ENCODE peak calls at places on chromosomes 4 and X, in seven cellular contexts. S is osteocyte, W is lung, X is HFF-Myc, R is H1, U is sigmoid colon, O is IMR-90. C is an unnamed sample.

GRCh38 chrX:23332101-23332887 is 2.4 kb upstream of the PTCHD1 start:
- DNase-seq in W (no peak), R (peak), S (no peak), O (no peak), X (no peak), U (no peak), C (no peak)

GRCh38 chr4:76011700-76012387 is 4.5 kb upstream of the CXCL9 start:
- DNase-seq in U (no peak), X (peak), O (peak), W (no peak), R (peak), S (no peak), C (no peak)

GRCh38 chr4:149706942-149707341 is 108.7 kb downstream of the IQCM start:
- DNase-seq in W (no peak), X (no peak), O (peak), R (no peak), U (no peak), S (no peak), C (no peak)

GRCh38 chrX:12973561-12974216 is 1.2 kb upstream of the TMSB4X start:
- DNase-seq in W (peak), X (no peak), S (no peak), U (no peak), O (no peak), R (no peak), C (no peak)

GRCh38 chr4:57426779-57427395 is 316.7 kb upstream of the IGFBP7 start:
- DNase-seq in U (no peak), R (peak), S (no peak), O (peak), X (peak), W (peak), C (peak)

GRCh38 chr4:185744127-185744865 is 67.7 kb downstream of the SORBS2 start:
- DNase-seq in X (no peak), S (no peak), U (no peak), W (no peak), R (no peak), O (no peak), C (no peak)

GRCh38 chr4:142473218-142473959 is 372.7 kb downstream of the INPP4B start:
- DNase-seq in R (no peak), S (no peak), O (no peak), X (no peak), W (peak), U (peak), C (no peak)

GRCh38 chr4:94545296-94545695 is 93.6 kb downstream of the PDLIM5 start:
- DNase-seq in W (no peak), R (no peak), O (peak), S (no peak), U (no peak), X (no peak), C (no peak)

GRCh38 chrX:54178100-54178940 is 4.7 kb downstream of the FAM120C start:
- DNase-seq in X (no peak), W (no peak), U (no peak), R (no peak), S (no peak), O (peak), C (no peak)

GRCh38 chr4:18398661-18399060 is 377.1 kb upstream of the LCORL start:
- DNase-seq in S (no peak), U (no peak), O (no peak), X (no peak), R (no peak), W (no peak), C (no peak)

GRCh38 chrX:13863326-13863725 is 46.4 kb upstream of the GPM6B start:
- DNase-seq in W (no peak), R (no peak), S (no peak), X (no peak), U (no peak), O (no peak), C (no peak)

GRCh38 chr4:94561249-94562024 is 109.7 kb downstream of the PDLIM5 start:
- DNase-seq in X (no peak), O (peak), R (no peak), S (no peak), W (no peak), U (no peak), C (no peak)

GRCh38 chr4:171308661-171309060 is 504.5 kb upstream of the GALNTL6 start:
- DNase-seq in R (no peak), O (no peak), X (no peak), W (no peak), U (no peak), S (no peak), C (no peak)

GRCh38 chr4:151256134-151256533 is 20.8 kb upstream of the PRSS48 start:
- DNase-seq in W (no peak), S (no peak), O (no peak), R (no peak), U (no peak), X (no peak), C (no peak)

GRCh38 chrX:47483310-47484268 is 567 bp upstream of the ZNF41 start:
- DNase-seq in X (no peak), R (no peak), U (peak), W (no peak), O (peak), S (peak), C (no peak)

GRCh38 chrX:22247169-22247568 is 25.5 kb upstream of the CBLL2 start:
- DNase-seq in O (peak), U (no peak), S (no peak), R (no peak), X (no peak), W (no peak), C (no peak)

GRCh38 chr4:3413675-3414420 is 27.9 kb upstream of the HGFAC start:
- DNase-seq in O (no peak), X (no peak), U (peak), W (no peak), R (no peak), S (no peak), C (peak)

GRCh38 chr4:79181190-79181589 is 144.7 kb downstream of the NAA11 start:
- DNase-seq in U (no peak), R (no peak), S (no peak), W (no peak), X (no peak), O (no peak), C (no peak)

GRCh38 chrX:124862304-124862703 is 457.4 kb upstream of the TEX13C start:
- DNase-seq in R (no peak), S (no peak), W (no peak), X (no peak), O (no peak), U (no peak), C (no peak)

GRCh38 chrX:124860736-124861135 is 458.9 kb upstream of the TEX13C start:
- DNase-seq in U (no peak), S (no peak), W (no peak), R (no peak), X (no peak), O (no peak), C (no peak)

GRCh38 chrX:124863303-124863702 is 456.4 kb upstream of the TEX13C start:
- DNase-seq in O (no peak), S (no peak), U (no peak), R (no peak), W (no peak), X (no peak), C (no peak)
- TF ChIP-seq CTCF in O (no peak), S (no peak), U (no peak), R (peak), W (no peak), X (no peak), C (no peak)

DNA sequence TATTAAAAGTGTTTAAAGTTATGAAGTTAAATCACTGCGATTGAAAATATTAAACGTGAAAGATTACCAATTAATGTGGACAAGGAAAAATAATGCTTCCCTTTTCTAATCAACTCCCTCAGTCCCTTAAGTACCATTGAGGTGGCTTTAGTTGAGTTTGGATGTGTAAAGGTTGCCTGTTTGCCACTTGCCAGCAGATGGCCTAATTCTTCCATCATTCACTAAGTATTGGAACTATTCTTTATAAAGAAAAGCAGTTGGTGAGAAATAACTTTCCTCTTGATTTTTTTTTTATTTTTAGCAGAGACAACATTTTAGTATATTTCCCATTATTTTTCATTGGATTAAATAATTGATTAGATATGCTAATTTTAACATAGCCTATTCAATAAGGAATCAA is 295.9 kb upstream of the TACR3 start:
- DNase-seq in R (no peak), O (no peak), S (no peak), U (no peak), W (no peak), X (no peak), C (no peak)
- TF ChIP-seq CTCF in R (peak), O (no peak), S (peak), U (no peak), W (no peak), X (peak), C (peak)

GRCh38 chr4:88573995-88574394 is 18.3 kb upstream of the HERC3 start:
- DNase-seq in S (no peak), X (no peak), O (peak), U (no peak), W (no peak), R (no peak), C (no peak)
- TF ChIP-seq CTCF in S (peak), X (peak), O (peak), U (no peak), W (no peak), R (peak), C (peak)

GRCh38 chrX:40154853-40155616 is 57.3 kb upstream of the BCOR start:
- DNase-seq in U (peak), W (no peak), X (no peak), O (peak), S (no peak), R (peak), C (peak)

GRCh38 chrX:40157228-40158035 is 59.7 kb upstream of the BCOR start:
- DNase-seq in W (no peak), U (no peak), O (no peak), S (no peak), R (peak), X (no peak), C (no peak)

GRCh38 chrX:40155617-40156471 is 58.1 kb upstream of the BCOR start:
- DNase-seq in W (no peak), U (no peak), S (no peak), O (no peak), R (peak), X (no peak), C (no peak)

GRCh38 chrX:40156472-40157227 is 58.9 kb upstream of the BCOR start:
- DNase-seq in X (no peak), U (no peak), O (no peak), W (no peak), S (no peak), R (peak), C (no peak)

DNA sequence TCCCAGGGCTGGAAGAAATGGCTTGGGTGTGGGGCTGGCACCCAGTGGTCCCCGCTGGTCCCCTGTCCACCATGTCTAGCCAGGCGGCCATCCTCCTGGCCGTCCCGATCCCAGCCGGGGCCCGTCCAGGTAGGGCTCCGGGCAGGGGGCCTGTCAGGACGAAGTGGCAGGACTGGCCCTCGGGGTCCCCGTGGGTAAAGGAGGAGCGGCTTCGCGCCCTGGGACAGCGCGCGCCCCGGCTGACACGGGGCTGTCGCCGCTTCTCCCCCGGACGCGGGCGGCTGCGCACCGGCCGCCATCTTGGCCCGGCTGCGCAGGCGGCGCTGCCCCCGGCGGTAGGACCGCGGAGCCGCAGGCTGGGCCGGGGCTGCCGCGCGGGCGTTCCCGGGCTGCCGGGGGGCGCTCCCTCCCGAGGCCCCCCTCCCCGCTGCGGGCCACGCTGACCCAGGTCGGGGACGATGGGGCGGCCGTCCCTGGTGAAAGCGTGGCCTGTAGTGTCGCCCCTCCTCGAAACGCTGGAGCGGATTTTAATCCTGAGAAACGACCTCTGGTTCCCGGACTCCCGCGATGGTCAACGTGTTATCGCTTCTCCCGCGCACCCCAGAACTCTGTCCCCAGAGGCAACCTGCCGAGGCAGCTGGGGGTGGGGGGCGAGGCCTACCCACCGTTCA is 60.4 kb upstream of the BCOR start:
- DNase-seq in X (no peak), U (no peak), O (peak), S (no peak), R (peak), W (no peak), C (no peak)
- TF ChIP-seq CTCF in X (no peak), U (no peak), O (peak), S (peak), R (peak), W (no peak), C (peak)

DNA sequence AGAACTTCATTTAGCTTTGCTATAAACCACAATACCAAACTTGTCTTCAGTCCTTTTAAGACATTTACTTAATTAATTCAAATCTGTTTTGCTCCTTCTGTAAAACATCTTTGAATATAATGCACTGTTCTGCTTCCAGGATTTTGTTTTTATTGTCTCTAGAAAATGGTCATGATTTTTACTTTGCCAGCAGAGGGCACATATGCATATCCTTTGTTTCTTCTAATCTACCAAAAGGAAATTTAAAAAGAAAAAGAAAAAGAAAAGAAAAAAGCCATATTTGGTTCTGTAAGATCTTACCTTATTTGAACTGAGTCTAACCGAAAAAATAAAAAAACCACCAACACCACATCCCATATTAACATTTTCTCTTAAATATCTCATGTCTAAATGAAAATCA is 101.9 kb upstream of the CCSER1 start:
- DNase-seq in S (no peak), W (no peak), U (no peak), R (no peak), O (peak), X (no peak), C (no peak)
- TF ChIP-seq CTCF in S (peak), W (no peak), U (no peak), R (no peak), O (peak), X (no peak), C (peak)

GRCh38 chr4:87500107-87500462 is 29.1 kb downstream of the SPARCL1 start:
- DNase-seq in U (no peak), R (no peak), W (no peak), X (no peak), S (no peak), O (no peak), C (no peak)

GRCh38 chr4:87498446-87498900 is 30.7 kb downstream of the SPARCL1 start:
- DNase-seq in U (no peak), X (no peak), R (no peak), W (no peak), O (peak), S (no peak), C (no peak)

GRCh38 chr4:87497586-87497985 is 31.6 kb downstream of the SPARCL1 start:
- DNase-seq in W (no peak), R (no peak), X (no peak), O (no peak), S (no peak), U (no peak), C (no peak)

GRCh38 chr4:87499415-87500106 is 29.6 kb downstream of the SPARCL1 start:
- DNase-seq in S (no peak), O (no peak), X (no peak), U (no peak), R (no peak), W (no peak), C (no peak)

DNA sequence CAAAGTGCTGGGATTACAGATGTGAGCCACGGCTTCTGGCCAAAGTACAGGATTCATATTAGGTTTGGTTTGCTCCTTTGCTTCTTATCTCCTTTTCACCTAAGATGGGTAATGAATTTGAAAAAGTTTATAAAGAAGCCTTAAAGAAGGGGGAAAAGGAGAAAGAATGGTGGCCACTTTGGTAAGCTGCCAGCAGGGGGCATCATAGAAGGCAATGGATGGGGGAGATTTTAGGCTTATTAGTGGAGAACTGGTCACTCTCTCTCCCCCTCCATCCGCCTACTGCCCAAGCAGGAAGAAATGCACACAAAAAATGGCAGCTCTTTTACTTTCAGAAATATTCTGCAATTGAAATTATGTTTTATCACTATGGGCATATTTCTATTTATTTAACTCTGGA is 32.0 kb downstream of the SPARCL1 start:
- DNase-seq in U (no peak), R (peak), S (no peak), O (no peak), W (no peak), X (no peak), C (no peak)
- TF ChIP-seq CTCF in U (no peak), R (peak), S (peak), O (peak), W (no peak), X (peak), C (peak)

GRCh38 chr4:56313132-56313531 is 74.2 kb downstream of the AASDH start:
- DNase-seq in X (no peak), W (no peak), S (peak), O (no peak), U (no peak), R (no peak), C (no peak)
- TF ChIP-seq CTCF in X (no peak), W (no peak), S (no peak), O (no peak), U (no peak), R (no peak), C (no peak)

GRCh38 chr4:138982754-138983153 is 32.8 kb upstream of the NOCT start:
- DNase-seq in X (no peak), U (no peak), W (no peak), R (peak), S (no peak), O (no peak), C (no peak)

GRCh38 chr4:138983690-138984089 is 31.9 kb upstream of the NOCT start:
- DNase-seq in R (no peak), S (no peak), U (no peak), X (no peak), O (no peak), W (no peak), C (no peak)

GRCh38 chr4:138979742-138980141 is 35.8 kb upstream of the NOCT start:
- DNase-seq in S (no peak), X (no peak), W (no peak), O (no peak), U (no peak), R (peak), C (no peak)

GRCh38 chr4:138984647-138985046 is 30.9 kb upstream of the NOCT start:
- DNase-seq in U (no peak), W (no peak), X (no peak), O (no peak), S (no peak), R (no peak), C (no peak)

DNA sequence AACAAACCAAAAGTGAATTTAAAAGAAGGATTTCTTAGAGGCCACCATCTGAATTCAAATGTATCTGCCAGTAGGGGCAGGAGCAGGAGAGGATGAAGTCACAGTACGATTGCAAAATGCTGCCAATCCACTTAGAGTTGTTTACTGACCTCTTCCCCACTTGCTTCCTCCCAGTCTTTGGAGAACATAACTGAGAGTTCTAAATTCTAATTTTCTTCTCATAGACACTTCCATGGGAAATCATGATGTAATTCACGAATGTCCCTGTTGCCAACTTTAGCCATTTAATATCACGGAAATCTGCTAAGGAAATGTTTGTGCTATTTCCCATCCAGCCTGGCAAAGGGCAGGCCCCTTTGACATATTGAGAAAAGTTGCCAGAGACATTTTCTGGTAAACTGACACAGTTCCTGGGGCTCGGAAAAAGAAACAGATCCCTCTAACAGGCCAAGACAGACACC is 33.6 kb upstream of the NOCT start:
- DNase-seq in S (no peak), O (peak), U (peak), W (peak), R (peak), X (no peak), C (no peak)
- TF ChIP-seq CTCF in S (peak), O (peak), U (no peak), W (no peak), R (peak), X (no peak), C (peak)

GRCh38 chr4:19727141-19727540 is 524.6 kb upstream of the SLIT2 start:
- DNase-seq in U (no peak), O (no peak), X (no peak), R (no peak), S (no peak), W (no peak), C (no peak)
- TF ChIP-seq CTCF in U (no peak), O (no peak), X (no peak), R (no peak), S (no peak), W (no peak), C (no peak)

C was measured in type B pancreatic cell.